ENCODE peak calls at places on chromosomes 2 and 18, in nine cellular contexts. One of them, this sample, is unnamed.

GRCh38 chr2:5540856-5541255 is 151.3 kb upstream of the SOX11 start:
- DNase-seq in Calu3: no peak
- DNase-seq in Right ventricle myocardium inferior: no peak
- DNase-seq in iris pigment epithelial cell: no peak
- DNase-seq in HFFc6: no peak
- DNase-seq in caudate nucleus: no peak
- DNase-seq in T47D: no peak
- DNase-seq in cardiac fibroblast: no peak
- DNase-seq in uterus: no peak
- DNase-seq in this sample: no peak

GRCh38 chr2:38720613-38721241 is 30.4 kb downstream of the SRSF7 start:
- DNase-seq in Calu3: peak
- DNase-seq in Right ventricle myocardium inferior: peak
- DNase-seq in iris pigment epithelial cell: peak
- DNase-seq in HFFc6: peak
- DNase-seq in caudate nucleus: no peak
- DNase-seq in T47D: peak
- DNase-seq in cardiac fibroblast: peak
- DNase-seq in uterus: peak
- DNase-seq in this sample: peak

GRCh38 chr2:60496976-60497375 is 56.5 kb downstream of the BCL11A start:
- DNase-seq in Calu3: no peak
- DNase-seq in Right ventricle myocardium inferior: no peak
- DNase-seq in iris pigment epithelial cell: no peak
- DNase-seq in HFFc6: no peak
- DNase-seq in caudate nucleus: no peak
- DNase-seq in T47D: no peak
- DNase-seq in cardiac fibroblast: no peak
- DNase-seq in uterus: no peak
- DNase-seq in this sample: no peak

GRCh38 chr2:240611601-240612210 is 13.6 kb upstream of the GPR35 start:
- DNase-seq in Calu3: no peak
- DNase-seq in Right ventricle myocardium inferior: peak
- DNase-seq in iris pigment epithelial cell: no peak
- DNase-seq in HFFc6: no peak
- DNase-seq in caudate nucleus: no peak
- DNase-seq in T47D: no peak
- DNase-seq in cardiac fibroblast: no peak
- DNase-seq in uterus: no peak
- DNase-seq in this sample: no peak

GRCh38 chr2:34332813-34333212 is 733.7 kb upstream of the FAM98A start:
- DNase-seq in Calu3: no peak
- DNase-seq in Right ventricle myocardium inferior: no peak
- DNase-seq in iris pigment epithelial cell: no peak
- DNase-seq in HFFc6: no peak
- DNase-seq in caudate nucleus: no peak
- DNase-seq in T47D: no peak
- DNase-seq in cardiac fibroblast: no peak
- DNase-seq in uterus: no peak
- DNase-seq in this sample: no peak

GRCh38 chr2:172693037-172693436 is 42.6 kb upstream of the RAPGEF4 start:
- DNase-seq in Calu3: peak
- DNase-seq in Right ventricle myocardium inferior: peak
- DNase-seq in iris pigment epithelial cell: peak
- DNase-seq in HFFc6: peak
- DNase-seq in caudate nucleus: no peak
- DNase-seq in T47D: peak
- DNase-seq in cardiac fibroblast: peak
- DNase-seq in uterus: peak
- DNase-seq in this sample: peak

GRCh38 chr2:73085691-73086090 is 14.2 kb upstream of the SFXN5 start:
- DNase-seq in Calu3: peak
- DNase-seq in Right ventricle myocardium inferior: peak
- DNase-seq in iris pigment epithelial cell: peak
- DNase-seq in HFFc6: peak
- DNase-seq in caudate nucleus: peak
- DNase-seq in T47D: peak
- DNase-seq in cardiac fibroblast: peak
- DNase-seq in uterus: peak
- DNase-seq in this sample: peak

GRCh38 chr2:234405472-234405871 is 91.4 kb downstream of the ARL4C start:
- DNase-seq in Calu3: no peak
- DNase-seq in Right ventricle myocardium inferior: no peak
- DNase-seq in iris pigment epithelial cell: no peak
- DNase-seq in HFFc6: no peak
- DNase-seq in caudate nucleus: no peak
- DNase-seq in T47D: no peak
- DNase-seq in cardiac fibroblast: no peak
- DNase-seq in uterus: no peak
- DNase-seq in this sample: no peak

GRCh38 chr2:25566694-25567093 is 106.7 kb downstream of the DTNB start:
- DNase-seq in Calu3: no peak
- DNase-seq in Right ventricle myocardium inferior: peak
- DNase-seq in iris pigment epithelial cell: peak
- DNase-seq in HFFc6: no peak
- DNase-seq in caudate nucleus: no peak
- DNase-seq in T47D: no peak
- DNase-seq in cardiac fibroblast: peak
- DNase-seq in uterus: no peak
- DNase-seq in this sample: peak

GRCh38 chr2:224584768-224585204 is 377 bp downstream of the CUL3 start:
- DNase-seq in Calu3: peak
- DNase-seq in Right ventricle myocardium inferior: peak
- DNase-seq in iris pigment epithelial cell: peak
- DNase-seq in HFFc6: no peak
- DNase-seq in caudate nucleus: peak
- DNase-seq in T47D: peak
- DNase-seq in cardiac fibroblast: peak
- DNase-seq in uterus: peak
- DNase-seq in this sample: peak

GRCh38 chr2:117980381-117980780 is 33.5 kb downstream of the CCDC93 start:
- DNase-seq in Calu3: no peak
- DNase-seq in Right ventricle myocardium inferior: no peak
- DNase-seq in iris pigment epithelial cell: peak
- DNase-seq in HFFc6: peak
- DNase-seq in caudate nucleus: no peak
- DNase-seq in T47D: no peak
- DNase-seq in cardiac fibroblast: peak
- DNase-seq in uterus: no peak
- DNase-seq in this sample: peak

GRCh38 chr18:8800876-8801262 is 95.5 kb downstream of the MTCL1 start:
- DNase-seq in Calu3: no peak
- DNase-seq in Right ventricle myocardium inferior: no peak
- DNase-seq in iris pigment epithelial cell: peak
- DNase-seq in HFFc6: peak
- DNase-seq in caudate nucleus: no peak
- DNase-seq in T47D: no peak
- DNase-seq in cardiac fibroblast: no peak
- DNase-seq in uterus: no peak
- DNase-seq in this sample: no peak

GRCh38 chr2:129187379-129187778 is 792.1 kb upstream of the RAB6C start:
- DNase-seq in Calu3: no peak
- DNase-seq in Right ventricle myocardium inferior: no peak
- DNase-seq in iris pigment epithelial cell: no peak
- DNase-seq in HFFc6: no peak
- DNase-seq in caudate nucleus: no peak
- DNase-seq in T47D: no peak
- DNase-seq in cardiac fibroblast: no peak
- DNase-seq in uterus: no peak
- DNase-seq in this sample: no peak

GRCh38 chr2:120579916-120580685 is 155.6 kb upstream of the GLI2 start:
- DNase-seq in Calu3: no peak
- DNase-seq in Right ventricle myocardium inferior: peak
- DNase-seq in iris pigment epithelial cell: no peak
- DNase-seq in HFFc6: no peak
- DNase-seq in caudate nucleus: no peak
- DNase-seq in T47D: no peak
- DNase-seq in cardiac fibroblast: no peak
- DNase-seq in uterus: no peak
- DNase-seq in this sample: no peak

GRCh38 chr2:42172020-42172419 is 2.9 kb downstream of the EML4 start:
- DNase-seq in Calu3: no peak
- DNase-seq in Right ventricle myocardium inferior: no peak
- DNase-seq in iris pigment epithelial cell: no peak
- DNase-seq in HFFc6: no peak
- DNase-seq in caudate nucleus: no peak
- DNase-seq in T47D: no peak
- DNase-seq in cardiac fibroblast: no peak
- DNase-seq in uterus: no peak
- DNase-seq in this sample: no peak

This sample was measured in foreskin fibroblast.